ENCODE peak calls at places on chromosomes 3 and 15, in four cellular contexts. One of them, this sample, is unnamed.

GRCh38 chr3:184355261-184356012 is 6.0 kb downstream of the CLCN2 start:
- DNase-seq in IMR-90: no peak
- DNase-seq in HepG2: no peak
- DNase-seq in K562: no peak
- DNase-seq in this sample: no peak

GRCh38 chr3:155739154-155739553 is 5.7 kb downstream of the PLCH1 start:
- DNase-seq in IMR-90: peak
- DNase-seq in HepG2: peak
- DNase-seq in K562: no peak
- DNase-seq in this sample: no peak

GRCh38 chr3:146187334-146187950 is 26.5 kb upstream of the PLOD2 start:
- DNase-seq in IMR-90: peak
- DNase-seq in HepG2: no peak
- DNase-seq in K562: no peak
- DNase-seq in this sample: peak

GRCh38 chr3:188185717-188186236 is 31.8 kb downstream of the LPP start:
- DNase-seq in IMR-90: no peak
- DNase-seq in HepG2: peak
- DNase-seq in K562: no peak
- DNase-seq in this sample: no peak

GRCh38 chr3:46711305-46711704 is 6.4 kb downstream of the PRSS50 start:
- DNase-seq in IMR-90: no peak
- DNase-seq in HepG2: peak
- DNase-seq in K562: no peak
- DNase-seq in this sample: no peak

GRCh38 chr3:197508511-197508910 is 47.3 kb downstream of the BDH1 start:
- DNase-seq in IMR-90: no peak
- DNase-seq in HepG2: no peak
- DNase-seq in K562: no peak
- DNase-seq in this sample: no peak

GRCh38 chr3:161104561-161105551 is at the start of gene B3GALNT1:
- DNase-seq in IMR-90: peak
- DNase-seq in HepG2: no peak
- DNase-seq in K562: peak
- DNase-seq in this sample: peak

GRCh38 chr3:190097025-190097424 is 23.7 kb downstream of the P3H2 start:
- DNase-seq in IMR-90: no peak
- DNase-seq in HepG2: no peak
- DNase-seq in K562: no peak
- DNase-seq in this sample: no peak

GRCh38 chr3:43685921-43686320 is 4.8 kb upstream of the ABHD5 start:
- DNase-seq in IMR-90: no peak
- DNase-seq in HepG2: no peak
- DNase-seq in K562: no peak
- DNase-seq in this sample: no peak

GRCh38 chr3:175386630-175387029 is 527.5 kb downstream of the NAALADL2 start:
- DNase-seq in IMR-90: peak
- DNase-seq in HepG2: no peak
- DNase-seq in K562: no peak
- DNase-seq in this sample: peak

GRCh38 chr15:94205366-94205765 is 26.0 kb upstream of the MCTP2 start:
- DNase-seq in IMR-90: peak
- DNase-seq in HepG2: no peak
- DNase-seq in K562: no peak
- DNase-seq in this sample: no peak
- TF ChIP-seq MAZ in IMR-90: no peak
- TF ChIP-seq MAZ in HepG2: no peak
- TF ChIP-seq MAZ in K562: no peak
- TF ChIP-seq MAZ in this sample: no peak

GRCh38 chr3:18888370-18888769 is 259.9 kb upstream of the KCNH8 start:
- DNase-seq in IMR-90: no peak
- DNase-seq in HepG2: no peak
- DNase-seq in K562: no peak
- DNase-seq in this sample: no peak

GRCh38 chr3:18890459-18890858 is 257.9 kb upstream of the KCNH8 start:
- DNase-seq in IMR-90: no peak
- DNase-seq in HepG2: no peak
- DNase-seq in K562: no peak
- DNase-seq in this sample: no peak

GRCh38 chr3:18891641-18892040 is 256.7 kb upstream of the KCNH8 start:
- DNase-seq in IMR-90: no peak
- DNase-seq in HepG2: no peak
- DNase-seq in K562: no peak
- DNase-seq in this sample: no peak
- TF ChIP-seq MAZ in IMR-90: no peak
- TF ChIP-seq MAZ in HepG2: no peak
- TF ChIP-seq MAZ in K562: no peak
- TF ChIP-seq MAZ in this sample: no peak

GRCh38 chr3:77186728-77187127 is 146.8 kb downstream of the ROBO2 start:
- DNase-seq in IMR-90: peak
- DNase-seq in HepG2: no peak
- DNase-seq in K562: no peak
- DNase-seq in this sample: no peak
- TF ChIP-seq MAZ in IMR-90: no peak
- TF ChIP-seq MAZ in HepG2: no peak
- TF ChIP-seq MAZ in K562: no peak
- TF ChIP-seq MAZ in this sample: no peak

DNA sequence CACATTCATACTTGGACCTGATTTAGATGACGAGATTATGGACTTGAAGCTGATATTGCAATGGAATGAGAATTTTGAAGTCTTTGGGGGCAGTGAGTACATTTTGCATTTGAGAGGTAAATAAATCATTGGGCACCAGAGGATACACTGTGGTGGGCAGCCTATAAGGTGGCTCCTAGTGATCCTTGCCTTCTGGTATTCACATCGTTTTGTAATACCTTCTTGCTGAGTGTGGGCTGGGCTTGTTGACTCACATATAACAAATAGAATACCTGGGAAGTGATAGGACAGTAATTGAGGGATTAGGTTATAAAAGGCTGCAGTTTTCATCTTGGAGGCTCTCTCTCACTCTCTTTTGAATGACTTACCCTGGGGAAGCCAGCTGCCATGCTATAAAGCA is 605.5 kb upstream of the KCNMB2 start:
- DNase-seq in IMR-90: no peak
- DNase-seq in HepG2: no peak
- DNase-seq in K562: no peak
- DNase-seq in this sample: no peak
- TF ChIP-seq MAZ in IMR-90: no peak
- TF ChIP-seq MAZ in HepG2: no peak
- TF ChIP-seq MAZ in K562: no peak
- TF ChIP-seq MAZ in this sample: no peak

GRCh38 chr3:50156991-50157493 is 1.9 kb downstream of the SEMA3F start:
- DNase-seq in IMR-90: peak
- DNase-seq in HepG2: no peak
- DNase-seq in K562: peak
- DNase-seq in this sample: no peak
- TF ChIP-seq MAZ in IMR-90: peak
- TF ChIP-seq MAZ in HepG2: no peak
- TF ChIP-seq MAZ in K562: no peak
- TF ChIP-seq MAZ in this sample: no peak

GRCh38 chr15:68278345-68279217 is 1.0 kb downstream of the FEM1B start:
- DNase-seq in IMR-90: peak
- DNase-seq in HepG2: peak
- DNase-seq in K562: no peak
- DNase-seq in this sample: peak
- TF ChIP-seq MAZ in IMR-90: no peak
- TF ChIP-seq MAZ in HepG2: no peak
- TF ChIP-seq MAZ in K562: no peak
- TF ChIP-seq MAZ in this sample: no peak

DNA sequence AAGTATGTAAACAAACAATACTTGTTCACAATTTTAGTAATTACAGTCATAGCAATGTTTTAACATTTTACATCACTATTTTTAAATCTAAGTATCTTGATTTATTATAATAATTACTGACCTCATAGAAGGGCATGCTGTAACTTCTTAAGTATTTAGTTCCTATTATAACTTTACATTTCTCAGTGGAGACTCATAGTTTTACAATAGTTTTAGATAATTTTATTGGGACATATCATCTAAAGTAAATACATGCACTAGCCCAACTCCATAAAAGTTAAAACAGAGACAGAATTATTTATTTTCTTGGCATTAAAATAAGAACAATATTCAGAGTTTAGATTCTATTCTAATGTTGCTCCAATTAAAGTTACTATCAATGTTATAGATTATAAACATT is 466.5 kb upstream of the BCHE start:
- DNase-seq in IMR-90: no peak
- DNase-seq in HepG2: no peak
- DNase-seq in K562: no peak
- DNase-seq in this sample: no peak
- TF ChIP-seq MAZ in IMR-90: no peak
- TF ChIP-seq MAZ in HepG2: no peak
- TF ChIP-seq MAZ in K562: no peak
- TF ChIP-seq MAZ in this sample: no peak

GRCh38 chr3:108131105-108131794 is 40.4 kb upstream of the CD47 start:
- DNase-seq in IMR-90: peak
- DNase-seq in HepG2: no peak
- DNase-seq in K562: no peak
- DNase-seq in this sample: peak
- TF ChIP-seq MAZ in IMR-90: no peak
- TF ChIP-seq MAZ in HepG2: no peak
- TF ChIP-seq MAZ in K562: no peak
- TF ChIP-seq MAZ in this sample: no peak

GRCh38 chr15:67361100-67361499 is 106.5 kb downstream of the IQCH start:
- DNase-seq in IMR-90: no peak
- DNase-seq in HepG2: no peak
- DNase-seq in K562: no peak
- DNase-seq in this sample: no peak
- TF ChIP-seq MAZ in IMR-90: no peak
- TF ChIP-seq MAZ in HepG2: no peak
- TF ChIP-seq MAZ in K562: no peak
- TF ChIP-seq MAZ in this sample: no peak